ENCODE peak calls at places on chromosomes 6 and 20, in seven cellular contexts. Z is breast epithelium, R is endothelial cell of umbilical vein, F is stomach, D is H1, H is HL-60, N is transverse colon. L is an unnamed sample.

GRCh38 chr6:101296184-101296583 is 97.3 kb upstream of the GRIK2 start:
- DNase-seq in R (no peak), H (no peak), F (no peak), N (no peak), D (no peak), Z (no peak), L (no peak)

GRCh38 chr6:129863664-129864063 is 2.5 kb upstream of the TMEM244 start:
- DNase-seq in R (no peak), D (no peak), H (no peak), Z (no peak), N (no peak), F (no peak), L (peak)

GRCh38 chr6:39029156-39030011 is 19.2 kb upstream of the GLP1R start:
- DNase-seq in F (no peak), D (peak), H (peak), N (peak), R (peak), Z (no peak), L (peak)

GRCh38 chr20:63854766-63855362 is 6.4 kb upstream of the ABHD16B start:
- DNase-seq in H (no peak), F (no peak), D (peak), R (no peak), N (no peak), Z (no peak), L (no peak)

GRCh38 chr6:100665041-100665380 is 200.3 kb upstream of the SIM1 start:
- DNase-seq in D (no peak), H (no peak), Z (no peak), R (no peak), N (peak), F (no peak), L (no peak)

GRCh38 chr20:61230166-61230565 is 21.9 kb upstream of the CDH4 start:
- DNase-seq in H (no peak), N (no peak), Z (no peak), D (no peak), R (no peak), F (no peak), L (no peak)

GRCh38 chr20:46642265-46642942 is 8.9 kb downstream of the SLC13A3 start:
- DNase-seq in Z (no peak), N (no peak), F (no peak), H (no peak), R (no peak), D (no peak), L (no peak)

GRCh38 chr6:99119109-99120031 is 171.6 kb upstream of the FBXL4 start:
- DNase-seq in H (peak), Z (no peak), D (no peak), N (no peak), F (no peak), R (peak), L (peak)

GRCh38 chr6:19297880-19298279 is 539.3 kb upstream of the ID4 start:
- DNase-seq in R (no peak), D (no peak), H (no peak), Z (no peak), N (no peak), F (no peak), L (no peak)

GRCh38 chr6:8047466-8048292 is 16.5 kb downstream of the BLOC1S5 start:
- DNase-seq in H (no peak), Z (no peak), D (no peak), N (no peak), F (no peak), R (peak), L (no peak)

GRCh38 chr6:151723152-151723551 is 84.3 kb upstream of the ESR1 start:
- DNase-seq in D (no peak), Z (no peak), R (no peak), N (no peak), H (no peak), F (no peak), L (no peak)

GRCh38 chr6:106553440-106553839 is 75.9 kb downstream of the RTN4IP1 start:
- DNase-seq in R (no peak), H (no peak), F (no peak), Z (no peak), D (no peak), N (no peak), L (no peak)

GRCh38 chr6:106555767-106556166 is 73.5 kb downstream of the RTN4IP1 start:
- DNase-seq in Z (no peak), R (no peak), D (no peak), F (no peak), H (no peak), N (no peak), L (no peak)

GRCh38 chr6:106557837-106558236 is 71.5 kb downstream of the RTN4IP1 start:
- DNase-seq in D (no peak), Z (no peak), H (no peak), R (no peak), F (no peak), N (no peak), L (no peak)

GRCh38 chr6:106558364-106558763 is 70.9 kb downstream of the RTN4IP1 start:
- DNase-seq in Z (no peak), D (no peak), N (no peak), F (no peak), R (no peak), H (no peak), L (no peak)

DNA sequence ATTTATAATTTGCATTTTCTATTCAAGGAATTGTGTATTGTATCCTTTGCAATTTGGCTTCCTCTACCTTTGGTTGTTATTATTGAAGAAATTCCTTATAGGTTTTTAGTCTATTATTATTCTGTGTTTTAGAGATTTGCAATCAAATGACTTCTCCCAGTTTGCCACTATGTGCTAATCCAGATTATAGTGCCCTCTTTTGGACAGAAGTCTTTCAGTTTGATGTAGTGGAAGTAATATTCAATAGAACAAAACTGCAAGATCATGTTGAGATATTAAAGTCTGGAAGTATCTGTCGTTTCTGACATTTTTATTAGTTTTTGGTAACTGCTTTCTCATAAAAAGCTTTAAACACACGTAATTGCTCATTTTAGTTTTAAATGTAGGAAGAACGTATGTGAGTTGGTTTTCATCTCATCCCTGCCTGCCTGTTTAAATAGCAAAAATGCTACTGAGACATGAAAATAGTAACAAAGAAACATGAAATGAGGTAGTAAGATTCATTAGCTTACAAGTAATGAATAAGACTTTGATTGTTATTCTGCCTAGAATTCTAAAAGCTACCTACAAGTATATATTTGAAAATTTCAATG is 72.8 kb downstream of the RTN4IP1 start:
- DNase-seq in D (no peak), Z (no peak), F (no peak), H (no peak), R (peak), N (no peak), L (no peak)
- TF ChIP-seq CTCF in D (no peak), Z (peak), F (no peak), H (peak), R (no peak), N (peak), L (peak)

GRCh38 chr20:23293689-23294088 is 56.9 kb upstream of the NXT1 start:
- DNase-seq in R (peak), N (peak), H (no peak), D (no peak), F (no peak), Z (no peak), L (no peak)
- TF ChIP-seq POLR2AphosphoS5 in R (no peak), N (peak), H (no peak), D (no peak), F (peak), Z (peak), L (no peak)

GRCh38 chr6:3204921-3205320 is 22.5 kb downstream of the TUBB2B start:
- DNase-seq in F (no peak), H (no peak), Z (no peak), R (no peak), D (no peak), N (no peak), L (no peak)

GRCh38 chr6:3201388-3201787 is 26.1 kb downstream of the TUBB2B start:
- DNase-seq in D (no peak), F (no peak), Z (no peak), H (no peak), N (no peak), R (no peak), L (no peak)

GRCh38 chr6:3202999-3203696 is 24.3 kb downstream of the TUBB2B start:
- DNase-seq in N (no peak), H (no peak), Z (no peak), R (no peak), D (no peak), F (no peak), L (no peak)

GRCh38 chr6:3196770-3197169 is 30.7 kb downstream of the TUBB2B start:
- DNase-seq in R (no peak), H (no peak), Z (no peak), N (no peak), F (no peak), D (no peak), L (no peak)

DNA sequence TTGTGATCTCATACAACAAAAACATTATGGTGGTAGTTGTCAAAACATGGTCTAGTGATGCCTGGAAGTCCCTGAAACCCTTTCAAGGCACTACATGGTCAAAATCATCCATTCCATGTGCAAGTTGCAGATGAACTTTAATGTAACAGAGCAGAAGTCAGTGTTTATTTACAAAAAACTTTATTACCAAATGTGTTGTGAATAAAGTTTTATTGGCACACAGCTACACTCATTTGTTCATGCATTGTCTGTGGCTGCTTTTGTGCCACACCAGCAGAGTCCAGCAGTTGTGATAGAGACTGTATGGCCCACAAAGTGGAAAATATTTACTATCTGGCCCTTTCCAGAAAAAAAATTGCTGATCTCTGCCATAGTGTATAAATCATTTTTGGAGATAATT is 26.8 kb downstream of the TUBB2B start:
- DNase-seq in Z (no peak), D (no peak), R (no peak), N (no peak), F (no peak), H (no peak), L (no peak)
- TF ChIP-seq CTCF in Z (no peak), D (no peak), R (no peak), N (no peak), F (no peak), H (no peak), L (no peak)

DNA sequence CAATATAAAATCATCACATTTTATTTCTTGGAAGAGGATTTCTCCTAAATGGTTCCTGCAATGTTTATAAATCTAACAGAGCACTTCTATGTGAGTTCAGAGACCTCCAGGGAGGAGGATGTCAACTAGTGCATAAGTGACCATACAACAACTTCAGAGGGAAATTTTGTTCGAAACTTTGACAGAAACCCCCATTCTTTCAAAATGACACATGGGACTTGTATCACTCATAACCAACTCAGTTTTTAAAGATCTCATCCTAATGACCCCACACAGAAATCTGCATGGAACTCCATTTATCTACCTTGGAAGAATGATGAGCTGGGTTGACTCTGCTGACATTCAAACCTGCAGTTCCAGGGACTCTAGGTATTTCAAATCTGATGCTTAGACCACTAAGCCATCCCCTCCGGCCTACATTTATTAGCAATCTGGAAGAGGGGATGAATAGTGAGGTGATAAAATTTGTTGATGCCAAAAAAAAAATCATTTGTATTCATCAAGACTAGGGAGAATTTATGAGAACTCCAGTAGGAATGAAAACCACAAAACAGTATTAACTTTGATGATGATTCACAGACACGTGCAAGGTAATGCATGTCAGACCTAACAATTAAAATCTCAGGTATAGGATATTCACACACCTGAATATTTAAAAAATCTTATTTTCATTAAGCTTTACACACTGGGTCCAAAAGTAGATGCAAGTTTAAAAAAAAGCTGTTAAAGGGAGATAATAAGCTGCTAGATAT is 153.0 kb downstream of the REV3L start:
- DNase-seq in R (no peak), H (no peak), F (no peak), N (no peak), Z (no peak), D (no peak), L (no peak)
- TF ChIP-seq POLR2AphosphoS5 in R (no peak), H (no peak), F (no peak), N (no peak), Z (no peak), D (no peak), L (no peak)

GRCh38 chr20:32891491-32891890 is 32.8 kb downstream of the EFCAB8 start:
- DNase-seq in Z (no peak), H (no peak), R (no peak), F (no peak), D (no peak), N (no peak), L (no peak)

GRCh38 chr20:32891926-32892660 is 33.4 kb downstream of the EFCAB8 start:
- DNase-seq in N (no peak), Z (no peak), R (no peak), D (no peak), F (no peak), H (no peak), L (no peak)

GRCh38 chr20:32893263-32893877 is 34.6 kb downstream of the EFCAB8 start:
- DNase-seq in F (no peak), R (no peak), D (no peak), Z (no peak), N (no peak), H (no peak), L (no peak)

GRCh38 chr20:32894711-32895355 is 36.1 kb downstream of the EFCAB8 start:
- DNase-seq in H (peak), F (no peak), Z (no peak), D (no peak), R (no peak), N (no peak), L (no peak)

GRCh38 chr20:32893878-32894483 is 35.3 kb downstream of the EFCAB8 start:
- DNase-seq in Z (no peak), R (no peak), H (peak), F (no peak), D (peak), N (no peak), L (no peak)
- TF ChIP-seq CTCF in Z (no peak), R (peak), H (peak), F (no peak), D (peak), N (peak), L (peak)

GRCh38 chr6:137823826-137824501 is 43.1 kb upstream of the TNFAIP3 start:
- DNase-seq in Z (peak), F (peak), H (peak), N (peak), R (no peak), D (no peak), L (no peak)
- TF ChIP-seq POLR2AphosphoS5 in Z (no peak), F (no peak), H (no peak), N (peak), R (no peak), D (no peak), L (no peak)